ENCODE peak calls at places on chromosomes 12 and 14, in four cellular contexts. L is PC-3, T is kidney, G is GM12878. J is an unnamed sample.

GRCh38 chr12:107207931-107208515 is 114.7 kb upstream of the CRY1 start:
- DNase-seq in L (no peak), T (no peak), G (no peak), J (no peak)

GRCh38 chr14:35366521-35366976 is 38.0 kb downstream of the NFKBIA start:
- DNase-seq in L (no peak), T (peak), G (no peak), J (no peak)

GRCh38 chr14:64704145-64704742 is at the start of gene PLEKHG3:
- DNase-seq in L (peak), T (peak), G (no peak), J (peak)

GRCh38 chr12:105744659-105745058 is 394.1 kb downstream of the NUAK1 start:
- DNase-seq in L (no peak), T (no peak), G (no peak), J (no peak)

GRCh38 chr14:20820063-20820904 is 17.6 kb upstream of the RNASE1 start:
- DNase-seq in L (no peak), T (no peak), G (no peak), J (no peak)

GRCh38 chr14:52446355-52446754 is 106.0 kb downstream of the TXNDC16 start:
- DNase-seq in L (no peak), T (no peak), G (no peak), J (no peak)

GRCh38 chr12:21656931-21657335 is 709 bp downstream of the LDHB start:
- DNase-seq in L (peak), T (no peak), G (no peak), J (peak)

GRCh38 chr12:55724226-55724939 is 4.2 kb downstream of the RDH5 start:
- DNase-seq in L (peak), T (peak), G (no peak), J (no peak)

GRCh38 chr14:37565550-37565949 is 29.5 kb downstream of the FOXA1 start:
- DNase-seq in L (peak), T (no peak), G (no peak), J (no peak)

GRCh38 chr12:43776498-43776897 is 17.7 kb downstream of the IRAK4 start:
- DNase-seq in L (peak), T (no peak), G (no peak), J (no peak)

GRCh38 chr12:121579190-121579791 is 1.5 kb downstream of the KDM2B start:
- DNase-seq in L (peak), T (peak), G (no peak), J (no peak)

GRCh38 chr14:90539496-90539775 is 142.6 kb downstream of the CALM1 start:
- DNase-seq in L (no peak), T (peak), G (no peak), J (no peak)

GRCh38 chr14:20489093-20489994 is 16.0 kb upstream of the RNASE10 start:
- DNase-seq in L (peak), T (no peak), G (peak), J (no peak)

GRCh38 chr12:93857279-93857894 is 180.2 kb downstream of the CRADD start:
- DNase-seq in L (peak), T (no peak), G (no peak), J (no peak)

GRCh38 chr14:60656755-60657608 is 7.7 kb upstream of the SIX1 start:
- DNase-seq in L (peak), T (peak), G (peak), J (no peak)

GRCh38 chr14:52220924-52221802 is 46.3 kb upstream of the PTGDR start:
- DNase-seq in L (no peak), T (no peak), G (no peak), J (no peak)

GRCh38 chr12:109111775-109112491 is 4.5 kb upstream of the ACACB start:
- DNase-seq in L (peak), T (no peak), G (no peak), J (peak)

GRCh38 chr12:109113661-109114321 is 2.6 kb upstream of the ACACB start:
- DNase-seq in L (no peak), T (no peak), G (no peak), J (peak)

GRCh38 chr12:109115404-109115757 is 1.0 kb upstream of the ACACB start:
- DNase-seq in L (no peak), T (no peak), G (no peak), J (no peak)

GRCh38 chr12:109114644-109115043 is 1.7 kb upstream of the ACACB start:
- DNase-seq in L (no peak), T (no peak), G (no peak), J (no peak)

GRCh38 chr12:109112720-109113465 is 3.5 kb upstream of the ACACB start:
- DNase-seq in L (no peak), T (no peak), G (no peak), J (peak)
- H3K27ac ChIP-seq in L (no peak), T (peak), G (no peak), J (peak)

DNA sequence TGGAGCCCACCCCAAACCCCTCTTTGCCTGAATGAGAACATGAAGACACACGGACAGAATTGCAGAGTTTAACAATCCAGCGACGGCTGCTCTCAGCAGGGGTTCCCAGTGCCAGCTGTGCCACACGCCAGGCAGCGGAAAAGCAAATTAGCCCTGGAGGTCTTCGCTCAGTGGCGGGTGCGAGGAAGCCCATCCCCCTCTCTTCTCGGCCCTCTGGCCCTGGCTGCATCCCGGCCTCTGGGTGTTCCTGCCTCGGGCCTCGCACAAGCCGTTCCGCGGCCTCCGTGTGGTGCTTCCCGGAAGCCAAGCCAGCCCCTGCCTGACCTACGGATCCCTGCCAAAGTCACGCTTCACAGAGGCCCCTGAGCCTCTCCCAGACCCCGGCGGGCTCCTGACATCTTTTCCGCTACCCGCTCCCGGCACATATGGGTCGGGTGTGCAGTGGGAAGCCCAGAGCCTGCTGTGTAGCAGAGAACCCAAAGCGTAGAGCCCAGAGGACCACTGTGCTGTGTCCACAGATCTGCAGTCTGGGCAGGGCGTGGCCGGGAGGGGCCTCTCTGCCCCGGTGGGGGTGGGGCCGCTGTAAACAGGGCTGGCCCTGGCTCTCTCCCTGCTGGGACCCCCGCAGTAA is 70.7 kb upstream of the GALNT9 start:
- DNase-seq in L (no peak), T (peak), G (no peak), J (no peak)
- H3K4me3 ChIP-seq in L (no peak), T (no peak), G (no peak), J (no peak)

GRCh38 chr14:30708157-30708556 is 86.0 kb downstream of the SCFD1 start:
- DNase-seq in L (no peak), T (no peak), G (no peak), J (no peak)
- TF ChIP-seq CTCF in L (no peak), T (no peak), G (no peak), J (no peak)

GRCh38 chr12:65319680-65320193 is 41.3 kb downstream of the MSRB3 start:
- DNase-seq in L (no peak), T (no peak), G (no peak), J (no peak)

GRCh38 chr12:65313704-65314317 is 35.3 kb downstream of the MSRB3 start:
- DNase-seq in L (peak), T (no peak), G (no peak), J (no peak)

GRCh38 chr12:65323025-65323424 is 44.5 kb downstream of the MSRB3 start:
- DNase-seq in L (no peak), T (no peak), G (no peak), J (no peak)

GRCh38 chr12:65324056-65324455 is 45.6 kb downstream of the MSRB3 start:
- DNase-seq in L (no peak), T (no peak), G (no peak), J (no peak)

GRCh38 chr12:65318186-65318685 is 39.8 kb downstream of the MSRB3 start:
- DNase-seq in L (no peak), T (no peak), G (no peak), J (no peak)
- H3K27ac ChIP-seq in L (no peak), T (no peak), G (no peak), J (no peak)

GRCh38 chr12:4267904-4268548 is 5.5 kb upstream of the CCND2 start:
- DNase-seq in L (no peak), T (no peak), G (no peak), J (no peak)

GRCh38 chr12:4266990-4267389 is 6.6 kb upstream of the CCND2 start:
- DNase-seq in L (no peak), T (no peak), G (no peak), J (no peak)

GRCh38 chr12:4269279-4269991 is 4.1 kb upstream of the CCND2 start:
- DNase-seq in L (no peak), T (peak), G (no peak), J (no peak)

GRCh38 chr12:4270016-4270669 is 3.4 kb upstream of the CCND2 start:
- DNase-seq in L (no peak), T (no peak), G (no peak), J (no peak)

GRCh38 chr12:4268549-4269181 is 4.9 kb upstream of the CCND2 start:
- DNase-seq in L (no peak), T (peak), G (no peak), J (no peak)
- H3K4me3 ChIP-seq in L (no peak), T (peak), G (peak), J (peak)

J was measured in coronary artery.